ENCODE peak calls at places on chromosomes 6 and 20, in ten cellular contexts. A is body of pancreas; G is transverse colon; R is NT2/D1; P is ascending aorta; H is aorta; B is uterus; Q is fibroblast of lung; I is CD4-positive, alpha-beta memory T cell; V is MM.1S. X is an unnamed sample. For H3K4me1, the result is how much of the 10 kb centered on the place peaks cover.

GRCh38 chr6:21593412-21593926 is at the start of gene SOX4:
- DNase-seq in G (peak), B (peak), Q (peak), A (peak), H (peak), V (peak), I (peak), R (peak), P (peak), X (peak)

GRCh38 chr6:11711994-11712698 is 66.5 kb downstream of the ADTRP start:
- DNase-seq in Q (peak), V (no peak), A (no peak), I (no peak), P (no peak), R (no peak), G (no peak), B (no peak), H (no peak), X (no peak)

GRCh38 chr20:33169176-33169794 is 1.3 kb downstream of the BPIFA2 start:
- DNase-seq in P (no peak), Q (no peak), I (no peak), H (no peak), R (no peak), B (no peak), A (no peak), V (peak), G (no peak), X (no peak)

GRCh38 chr20:20710847-20711315 is 1.6 kb downstream of the RALGAPA2 start:
- DNase-seq in I (peak), Q (no peak), R (no peak), H (no peak), B (no peak), V (no peak), A (peak), P (no peak), G (peak), X (no peak)

GRCh38 chr20:41095110-41095969 is 42.0 kb upstream of the PLCG1 start:
- DNase-seq in R (peak), Q (peak), H (peak), G (peak), V (peak), A (peak), I (peak), P (peak), B (peak), X (peak)

GRCh38 chr6:71294121-71294523 is 5.5 kb downstream of the OGFRL1 start:
- DNase-seq in P (peak), B (no peak), A (no peak), H (peak), Q (peak), R (no peak), I (no peak), G (no peak), V (no peak), X (no peak)

GRCh38 chr20:34185766-34186620 is 55.2 kb upstream of the ASIP start:
- DNase-seq in A (no peak), H (no peak), I (no peak), R (no peak), V (no peak), G (no peak), B (no peak), Q (no peak), P (no peak), X (no peak)

GRCh38 chr6:33279971-33280511 is 3.1 kb downstream of the B3GALT4 start:
- DNase-seq in I (no peak), H (no peak), B (no peak), V (no peak), P (no peak), G (no peak), Q (peak), A (peak), R (no peak), X (no peak)

GRCh38 chr20:8291873-8292272 is 159.8 kb downstream of the PLCB1 start:
- DNase-seq in I (no peak), R (no peak), B (no peak), G (no peak), A (no peak), H (no peak), Q (peak), P (no peak), V (no peak), X (no peak)

GRCh38 chr6:85406641-85407075 is 43.2 kb upstream of the NT5E start:
- DNase-seq in V (no peak), P (no peak), I (no peak), R (no peak), Q (no peak), A (no peak), B (no peak), G (no peak), H (no peak), X (no peak)
- H3K4me1 ChIP-seq in V (under half), P (under half), I (under half), R (under half), Q (under half), A (under half), B (under half), G (under half), H (under half), X (under half)

GRCh38 chr6:14008809-14009208 is 84.1 kb downstream of the RNF182 start:
- DNase-seq in Q (no peak), V (no peak), A (no peak), I (no peak), H (no peak), P (no peak), G (no peak), B (no peak), R (no peak), X (no peak)
- H3K4me1 ChIP-seq in Q (under half), V (under half), A (under half), I (under half), H (under half), P (under half), G (under half), B (under half), R (under half), X (under half)

DNA sequence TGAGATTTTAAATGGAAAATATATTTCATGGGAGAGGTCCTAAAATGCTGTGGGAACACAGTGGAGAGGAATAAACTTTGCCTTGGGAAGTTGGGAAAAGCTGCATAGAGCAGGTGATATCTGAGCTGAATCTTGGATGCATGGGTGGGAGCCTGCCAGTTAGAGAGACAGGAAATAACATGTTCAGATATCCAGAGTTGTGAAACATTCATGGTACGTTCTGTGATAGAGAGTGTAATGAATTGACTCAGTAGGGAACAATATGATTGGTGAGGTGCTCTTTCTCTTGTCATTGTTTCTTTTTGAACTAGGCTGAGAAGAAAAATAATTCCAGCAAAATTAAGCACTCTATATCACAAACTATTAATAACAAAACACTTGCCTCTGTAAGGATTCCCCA is 72.8 kb downstream of the RPS12 start:
- DNase-seq in R (no peak), P (no peak), G (no peak), B (no peak), Q (no peak), V (no peak), A (no peak), I (no peak), H (no peak), X (no peak)
- H3K4me1 ChIP-seq in R (under half), P (under half), G (under half), B (under half), Q (under half), V (under half), A (under half), I (under half), H (under half), X (under half)

DNA sequence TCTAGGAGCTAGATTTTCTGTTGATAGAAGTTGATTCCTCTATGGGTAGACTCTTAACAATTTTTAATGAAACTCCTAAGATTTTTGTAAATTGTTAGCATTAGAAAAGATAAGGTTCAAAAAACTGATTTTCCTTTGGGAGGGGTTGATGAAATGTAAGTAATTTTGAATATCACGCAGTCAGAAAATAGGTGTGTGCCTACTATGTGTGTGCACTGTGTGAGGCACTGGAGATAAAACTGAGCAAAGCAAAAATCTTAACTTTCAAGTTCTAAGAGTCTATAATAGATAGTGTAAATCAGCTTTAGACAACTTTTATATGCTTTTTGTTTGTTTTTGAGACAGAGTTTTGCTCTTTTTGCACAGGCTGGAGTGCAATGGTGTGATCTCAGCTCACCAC is 53.3 kb downstream of the FAM217A start:
- DNase-seq in B (no peak), V (no peak), R (no peak), A (no peak), H (no peak), Q (no peak), I (no peak), P (no peak), G (no peak), X (no peak)
- H3K4me1 ChIP-seq in B (under half), V (under half), R (under half), A (half or more), H (under half), Q (under half), I (half or more), P (under half), G (under half), X (half or more)

GRCh38 chr20:23161244-23161875 is 75.2 kb upstream of the CD93 start:
- DNase-seq in G (no peak), R (no peak), V (no peak), I (no peak), P (peak), Q (peak), B (no peak), A (no peak), H (no peak), X (no peak)
- H3K4me1 ChIP-seq in G (half or more), R (under half), V (under half), I (under half), P (under half), Q (under half), B (under half), A (under half), H (under half), X (half or more)

GRCh38 chr6:163133017-163133416 is 281.5 kb upstream of the QKI start:
- DNase-seq in Q (no peak), G (no peak), B (no peak), R (no peak), A (no peak), P (no peak), I (no peak), V (no peak), H (no peak), X (no peak)
- H3K4me1 ChIP-seq in Q (under half), G (under half), B (under half), R (under half), A (under half), P (under half), I (under half), V (under half), H (under half), X (under half)